ENCODE peak calls at places on chromosomes 7 and 10, in eight cellular contexts. S is lower lobe of right lung, B is GM10248, O is IMR-90, H is ovary, M is A549, Y is endothelial cell, D is AG04450. T is an unnamed sample.

GRCh38 chr7:2387897-2388636 is 15.3 kb upstream of the CHST12 start:
- DNase-seq in S (no peak), B (no peak), O (no peak), H (no peak), M (no peak), Y (no peak), D (no peak), T (no peak)

GRCh38 chr10:89576022-89576421 is 40.6 kb upstream of the SLC16A12 start:
- DNase-seq in S (no peak), B (no peak), O (no peak), H (no peak), M (no peak), Y (no peak), D (no peak), T (no peak)

GRCh38 chr7:28296571-28297483 is 115.5 kb upstream of the CREB5 start:
- DNase-seq in S (no peak), B (no peak), O (peak), H (no peak), M (peak), Y (peak), D (no peak), T (no peak)

GRCh38 chr7:122643248-122643647 is 55.7 kb downstream of the RNF133 start:
- DNase-seq in S (no peak), B (no peak), O (no peak), H (no peak), M (no peak), Y (no peak), D (no peak), T (no peak)

GRCh38 chr7:99499356-99499712 is 747 bp downstream of the ZNF394 start:
- DNase-seq in S (no peak), B (peak), O (no peak), H (no peak), M (peak), Y (no peak), D (no peak), T (no peak)

GRCh38 chr10:114767101-114767588 is 54.4 kb upstream of the FHIP2A start:
- DNase-seq in S (no peak), B (no peak), O (peak), H (no peak), M (peak), Y (no peak), D (peak), T (no peak)

GRCh38 chr7:116524221-116524608 is 621 bp upstream of the CAV1 start:
- DNase-seq in S (no peak), B (no peak), O (no peak), H (no peak), M (no peak), Y (no peak), D (no peak), T (no peak)

GRCh38 chr10:124627851-124628675 is 116.1 kb downstream of the FAM53B start:
- DNase-seq in S (no peak), B (no peak), O (no peak), H (no peak), M (no peak), Y (no peak), D (no peak), T (no peak)

GRCh38 chr10:132637477-132638129 is 100.0 kb downstream of the INPP5A start:
- DNase-seq in S (no peak), B (peak), O (peak), H (peak), M (peak), Y (peak), D (peak), T (no peak)

GRCh38 chr7:45400680-45401079 is 173.5 kb upstream of the ADCY1 start:
- DNase-seq in S (no peak), B (no peak), O (no peak), H (no peak), M (no peak), Y (no peak), D (no peak), T (no peak)

GRCh38 chr10:83544049-83544448 is 595.3 kb upstream of the GHITM start:
- DNase-seq in S (no peak), B (no peak), O (no peak), H (no peak), M (no peak), Y (no peak), D (no peak), T (no peak)

DNA sequence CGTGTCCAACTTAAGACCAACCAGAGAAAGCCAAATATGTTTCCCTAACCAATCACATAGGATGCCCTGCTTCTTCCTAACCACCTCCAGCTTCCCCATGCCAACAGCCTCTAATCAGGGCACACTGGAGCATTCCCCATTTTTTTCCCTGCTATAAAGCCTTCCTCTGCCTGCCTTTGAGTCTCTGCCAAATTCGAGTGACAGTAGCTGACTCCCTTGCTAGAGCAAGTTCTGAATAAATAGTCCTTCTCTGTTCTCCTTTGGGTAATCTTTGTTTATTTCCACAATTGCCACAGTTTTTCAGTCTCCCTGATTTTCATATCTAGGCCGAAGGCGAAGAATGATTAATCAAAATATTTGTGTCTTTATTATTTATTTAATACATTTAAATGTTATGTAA is 96.7 kb downstream of the ANLN start:
- DNase-seq in S (no peak), B (no peak), O (no peak), H (no peak), M (no peak), Y (no peak), D (no peak), T (no peak)
- TF ChIP-seq CTCF in S (no peak), B (no peak), O (no peak), H (no peak), M (no peak), Y (no peak), D (no peak), T (no peak)

DNA sequence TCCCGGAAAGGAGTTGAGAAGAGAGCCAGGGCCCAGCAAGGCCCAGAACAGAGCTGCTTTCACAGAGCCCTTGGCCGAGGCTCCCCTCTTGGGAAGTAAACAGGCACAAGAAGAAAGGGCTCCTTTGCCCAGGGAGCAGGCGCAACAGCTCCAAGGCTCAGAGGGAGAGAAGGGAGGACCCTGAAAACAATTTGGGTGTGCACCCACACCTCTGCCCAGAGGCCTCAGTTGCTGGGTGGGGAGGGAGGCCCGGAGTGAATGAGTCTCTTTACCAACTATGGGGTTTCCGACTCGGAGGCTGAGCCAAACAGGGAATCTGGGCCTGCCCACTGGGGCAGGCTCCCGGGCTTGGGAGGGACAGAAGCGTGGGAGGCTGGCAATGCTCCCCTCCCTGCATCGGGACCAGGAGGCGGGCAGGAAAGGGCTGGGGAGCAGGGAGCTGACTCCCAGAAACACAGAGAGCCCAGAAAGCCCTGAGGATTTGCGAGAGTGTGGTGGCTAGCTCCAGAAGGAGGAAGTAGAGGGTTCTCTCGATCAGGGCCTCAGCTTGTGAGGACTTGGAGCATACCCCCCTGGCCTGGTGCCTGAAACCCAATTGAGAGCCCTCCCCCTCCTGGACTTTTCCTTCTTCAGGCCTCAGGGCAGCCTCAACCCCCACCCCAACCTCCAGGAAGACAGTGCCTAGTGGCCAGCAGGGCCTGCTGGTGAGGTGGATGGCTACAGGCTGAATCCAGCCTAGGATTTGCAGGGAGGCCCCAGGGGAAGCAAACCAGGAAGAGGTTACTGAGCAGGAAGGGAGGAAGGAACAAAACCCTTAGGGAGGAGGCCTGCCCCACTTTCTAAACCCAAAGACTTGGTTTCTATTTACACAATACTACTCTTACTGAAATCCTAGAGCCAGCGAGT is 6.2 kb downstream of the C10orf105 start:
- DNase-seq in S (peak), B (no peak), O (peak), H (peak), M (no peak), Y (no peak), D (peak), T (peak)
- TF ChIP-seq CTCF in S (no peak), B (no peak), O (peak), H (no peak), M (no peak), Y (no peak), D (peak), T (peak)

DNA sequence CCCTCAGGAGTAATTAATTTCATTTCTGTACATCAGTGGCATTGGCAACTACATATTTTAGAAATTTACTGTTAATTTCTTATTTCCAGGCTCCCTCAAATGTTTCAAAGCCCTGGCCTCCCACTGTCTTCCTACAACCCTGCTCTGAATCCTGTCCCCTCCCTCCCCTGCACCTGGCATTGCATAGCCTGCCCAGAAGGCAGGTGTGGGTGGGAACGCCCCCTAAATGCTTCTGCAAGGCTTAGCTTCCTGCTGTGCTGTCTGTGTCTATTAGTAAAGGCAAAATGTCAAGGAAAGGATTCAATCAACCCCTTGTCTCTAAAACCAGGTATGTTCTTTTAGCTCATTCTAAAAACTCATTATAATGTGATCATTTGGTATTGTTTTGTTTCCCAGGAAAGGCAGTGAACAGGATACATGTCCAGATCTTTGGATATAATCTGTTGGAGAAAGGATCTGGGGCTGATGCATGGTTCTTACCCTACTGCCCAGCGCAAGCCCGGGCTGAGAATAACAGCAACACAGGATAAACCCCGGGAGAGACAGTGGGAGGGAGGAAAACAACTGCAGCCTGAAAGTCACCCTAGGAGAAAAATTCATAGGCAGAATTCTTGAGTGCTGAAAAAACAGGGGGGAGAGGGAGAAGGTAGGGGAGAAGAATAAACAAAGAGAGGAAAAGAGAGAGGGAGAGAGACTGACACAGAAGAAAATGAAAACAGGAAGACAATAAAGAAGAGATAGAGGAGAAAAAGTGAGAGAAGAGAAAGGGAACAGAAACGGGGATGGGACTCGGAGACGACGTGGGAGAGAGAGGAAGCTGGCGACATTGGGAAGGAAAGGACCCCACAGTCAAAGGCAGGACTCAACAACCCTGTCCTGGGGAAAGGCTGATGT is 592 bp downstream of the ZNF488 start:
- DNase-seq in S (no peak), B (no peak), O (no peak), H (no peak), M (no peak), Y (peak), D (no peak), T (no peak)
- TF ChIP-seq CTCF in S (no peak), B (no peak), O (no peak), H (no peak), M (no peak), Y (no peak), D (no peak), T (no peak)

GRCh38 chr7:110051386-110051785 is 1039.5 kb upstream of the LRRN3 start:
- DNase-seq in S (no peak), B (no peak), O (no peak), H (no peak), M (no peak), Y (no peak), D (no peak), T (no peak)
- TF ChIP-seq CTCF in S (no peak), B (no peak), O (no peak), H (no peak), M (no peak), Y (no peak), D (no peak), T (no peak)

DNA sequence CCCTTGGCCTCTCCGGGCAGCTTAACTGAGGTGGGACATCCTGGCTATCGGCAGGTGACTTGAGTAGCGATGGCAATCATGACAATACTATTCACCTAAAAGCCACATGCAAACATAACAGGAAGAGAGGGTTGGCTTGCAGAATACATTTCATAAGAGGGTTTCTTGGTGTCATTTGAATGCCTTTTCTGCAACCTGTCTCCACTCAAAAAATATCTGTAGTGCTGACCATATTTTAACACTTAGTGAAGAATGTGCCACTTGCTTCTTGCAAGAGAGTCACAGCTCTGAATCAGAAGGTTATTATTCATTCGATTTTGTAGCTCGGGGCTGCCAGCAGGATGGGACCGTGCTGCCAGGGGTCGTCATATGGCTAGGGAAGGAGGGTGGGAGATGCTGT is 152.0 kb upstream of the PITRM1 start:
- DNase-seq in S (no peak), B (no peak), O (no peak), H (no peak), M (no peak), Y (no peak), D (no peak), T (no peak)
- TF ChIP-seq CTCF in S (no peak), B (no peak), O (no peak), H (no peak), M (no peak), Y (no peak), D (no peak), T (no peak)

GRCh38 chr10:75283150-75284096 is 47.7 kb upstream of the COMTD1 start:
- DNase-seq in S (no peak), B (no peak), O (peak), H (no peak), M (no peak), Y (no peak), D (no peak), T (peak)
- TF ChIP-seq CTCF in S (no peak), B (no peak), O (no peak), H (no peak), M (no peak), Y (no peak), D (no peak), T (no peak)

GRCh38 chr10:123221418-123221817 is 67.2 kb downstream of the BUB3 start:
- DNase-seq in S (no peak), B (no peak), O (no peak), H (no peak), M (no peak), Y (no peak), D (no peak), T (no peak)
- TF ChIP-seq CTCF in S (no peak), B (no peak), O (no peak), H (no peak), M (no peak), Y (no peak), D (no peak), T (no peak)

GRCh38 chr7:105791926-105792325 is 84.5 kb downstream of the ATXN7L1 start:
- DNase-seq in S (no peak), B (no peak), O (no peak), H (no peak), M (no peak), Y (no peak), D (no peak), T (no peak)

GRCh38 chr7:105797652-105798051 is 78.7 kb downstream of the ATXN7L1 start:
- DNase-seq in S (no peak), B (no peak), O (no peak), H (no peak), M (no peak), Y (no peak), D (no peak), T (no peak)

GRCh38 chr7:105796365-105796764 is 80.0 kb downstream of the ATXN7L1 start:
- DNase-seq in S (no peak), B (no peak), O (peak), H (no peak), M (no peak), Y (no peak), D (no peak), T (no peak)

GRCh38 chr7:105792488-105793370 is 83.7 kb downstream of the ATXN7L1 start:
- DNase-seq in S (no peak), B (no peak), O (no peak), H (no peak), M (no peak), Y (no peak), D (no peak), T (no peak)

DNA sequence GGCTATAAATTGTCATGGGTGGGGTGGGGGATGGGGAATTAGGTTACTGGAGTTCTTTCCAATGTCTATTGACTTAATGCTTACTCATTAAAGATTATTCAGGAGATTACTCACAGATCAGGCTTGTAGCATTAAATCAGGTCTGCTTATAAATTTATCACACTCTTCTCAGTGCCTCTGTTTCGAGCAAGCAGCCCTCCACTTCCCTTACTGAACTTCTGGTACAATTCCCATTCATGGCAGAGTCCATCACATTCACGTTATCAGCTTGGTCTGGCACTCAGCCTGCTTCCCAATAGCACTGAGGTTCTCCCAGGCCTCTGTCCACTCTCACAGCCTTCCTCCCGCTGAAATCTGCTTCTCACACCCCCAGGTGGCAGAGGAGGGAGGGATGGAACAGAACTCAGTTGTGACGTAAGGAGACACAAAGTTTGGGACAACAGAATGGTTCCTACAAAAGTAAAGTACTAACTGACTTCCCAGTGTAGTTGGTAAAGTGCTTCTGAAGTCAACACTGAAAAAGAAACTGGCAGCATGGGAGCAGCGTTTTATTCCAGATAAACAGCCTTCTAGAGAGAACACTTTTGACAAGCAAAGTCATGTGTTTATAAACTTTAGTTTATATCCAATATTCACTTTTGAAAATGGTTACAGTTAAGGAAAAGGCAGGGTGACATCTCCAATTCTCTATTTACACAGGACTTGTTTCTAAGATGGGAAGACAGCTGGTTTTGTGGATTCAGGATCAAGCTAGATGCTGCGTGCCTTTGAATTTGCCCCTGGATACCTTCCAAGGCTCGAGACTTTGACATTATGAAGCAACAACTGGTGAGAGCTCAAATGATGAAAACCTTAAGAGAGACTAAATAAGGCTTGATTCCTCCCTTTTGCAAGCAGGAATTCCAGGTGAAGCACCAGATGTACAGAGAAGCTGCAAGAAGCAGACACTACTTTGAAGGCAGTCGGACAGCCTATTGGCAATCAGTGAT is 81.4 kb downstream of the ATXN7L1 start:
- DNase-seq in S (no peak), B (no peak), O (peak), H (peak), M (no peak), Y (no peak), D (peak), T (no peak)
- TF ChIP-seq CTCF in S (no peak), B (no peak), O (no peak), H (no peak), M (no peak), Y (no peak), D (no peak), T (no peak)

DNA sequence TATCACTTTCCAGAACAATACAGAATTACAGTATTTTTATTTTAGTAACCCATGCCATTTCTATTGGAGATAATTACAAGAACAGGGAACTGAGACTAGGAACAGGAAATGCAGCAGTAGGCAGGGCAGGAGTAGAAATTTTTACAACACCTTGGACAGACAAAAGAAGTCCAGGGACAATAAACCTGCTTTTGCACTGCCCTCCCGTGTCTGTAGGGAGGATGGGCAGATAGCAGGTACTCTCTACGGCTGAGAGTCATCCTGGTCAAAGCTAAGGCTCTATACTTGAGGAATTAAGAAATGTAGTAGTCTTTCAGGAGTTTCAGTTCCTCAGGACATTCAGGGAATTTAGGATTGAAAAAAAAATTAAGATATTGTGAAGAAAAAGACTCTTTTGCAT is 63.4 kb downstream of the VAX1 start:
- DNase-seq in S (no peak), B (no peak), O (no peak), H (no peak), M (no peak), Y (no peak), D (no peak), T (no peak)
- TF ChIP-seq CTCF in S (no peak), B (no peak), O (no peak), H (no peak), M (peak), Y (no peak), D (no peak), T (no peak)

T was measured in BJ.